ENCODE peak calls at places on chromosomes 2 and 18, in six cellular contexts. D is fibroblast of lung, V is endodermal cell, L is adrenal gland, U is breast epithelium, G is SK-N-SH. O is an unnamed sample.

GRCh38 chr2:101991731-101992145 is at the start of gene IL1R2:
- DNase-seq in D (no peak), V (no peak), L (peak), U (no peak), G (no peak), O (no peak)

GRCh38 chr2:96665083-96665569 is 22.6 kb downstream of the FER1L5 start:
- DNase-seq in D (peak), V (no peak), L (peak), U (no peak), G (no peak), O (peak)

GRCh38 chr2:14387332-14387731 is 245.2 kb upstream of the LRATD1 start:
- DNase-seq in D (no peak), V (no peak), L (no peak), U (no peak), G (no peak), O (no peak)

GRCh38 chr18:50628543-50628905 is 68.6 kb downstream of the MAPK4 start:
- DNase-seq in D (no peak), V (no peak), L (no peak), U (no peak), G (no peak), O (no peak)

GRCh38 chr2:121902171-121902591 is 146.7 kb downstream of the TSN start:
- DNase-seq in D (no peak), V (peak), L (no peak), U (no peak), G (no peak), O (peak)

GRCh38 chr2:70771446-70771845 is 3.4 kb upstream of the ADD2 start:
- DNase-seq in D (no peak), V (no peak), L (no peak), U (no peak), G (no peak), O (no peak)

GRCh38 chr2:3246928-3247714 is 130.5 kb downstream of the EIPR1 start:
- DNase-seq in D (no peak), V (no peak), L (no peak), U (no peak), G (no peak), O (no peak)

GRCh38 chr2:230885467-230886130 is 20.9 kb downstream of the ITM2C start:
- DNase-seq in D (peak), V (peak), L (no peak), U (no peak), G (peak), O (peak)

GRCh38 chr18:58870130-58870529 is 5.5 kb downstream of the ZNF532 start:
- DNase-seq in D (no peak), V (no peak), L (no peak), U (no peak), G (no peak), O (peak)

GRCh38 chr2:29166640-29167039 is 51.4 kb downstream of the CLIP4 start:
- DNase-seq in D (no peak), V (no peak), L (no peak), U (no peak), G (no peak), O (no peak)

GRCh38 chr2:220779918-220780317 is 792.2 kb downstream of the EPHA4 start:
- DNase-seq in D (peak), V (no peak), L (peak), U (no peak), G (no peak), O (peak)

GRCh38 chr2:128446866-128447537 is 128.3 kb upstream of the HS6ST1 start:
- DNase-seq in D (no peak), V (peak), L (no peak), U (no peak), G (no peak), O (no peak)

GRCh38 chr2:95310651-95311050 is 13.5 kb downstream of the KCNIP3 start:
- DNase-seq in D (no peak), V (no peak), L (no peak), U (no peak), G (no peak), O (no peak)

GRCh38 chr2:95307878-95308277 is 10.7 kb downstream of the KCNIP3 start:
- DNase-seq in D (no peak), V (no peak), L (no peak), U (no peak), G (no peak), O (no peak)

GRCh38 chr2:95308426-95308990 is 11.4 kb downstream of the KCNIP3 start:
- DNase-seq in D (no peak), V (no peak), L (no peak), U (no peak), G (no peak), O (no peak)

GRCh38 chr2:95310211-95310610 is 13.1 kb downstream of the KCNIP3 start:
- DNase-seq in D (no peak), V (no peak), L (no peak), U (no peak), G (no peak), O (no peak)

GRCh38 chr2:95309599-95309998 is 12.5 kb downstream of the KCNIP3 start:
- DNase-seq in D (no peak), V (no peak), L (no peak), U (no peak), G (no peak), O (no peak)
- TF ChIP-seq CTCF in D (no peak), V (no peak), L (no peak), U (no peak), G (no peak), O (no peak)

GRCh38 chr2:8821276-8822217 is 15.9 kb downstream of the KIDINS220 start:
- DNase-seq in D (peak), V (no peak), L (peak), U (no peak), G (no peak), O (peak)
- H3K4me3 ChIP-seq in D (no peak), V (no peak), L (no peak), U (no peak), G (no peak), O (no peak)

GRCh38 chr2:233323851-233324250 is 16.2 kb downstream of the SAG start:
- DNase-seq in D (no peak), V (no peak), L (no peak), U (no peak), G (no peak), O (no peak)
- TF ChIP-seq CTCF in D (no peak), V (peak), L (no peak), U (no peak), G (no peak), O (no peak)

DNA sequence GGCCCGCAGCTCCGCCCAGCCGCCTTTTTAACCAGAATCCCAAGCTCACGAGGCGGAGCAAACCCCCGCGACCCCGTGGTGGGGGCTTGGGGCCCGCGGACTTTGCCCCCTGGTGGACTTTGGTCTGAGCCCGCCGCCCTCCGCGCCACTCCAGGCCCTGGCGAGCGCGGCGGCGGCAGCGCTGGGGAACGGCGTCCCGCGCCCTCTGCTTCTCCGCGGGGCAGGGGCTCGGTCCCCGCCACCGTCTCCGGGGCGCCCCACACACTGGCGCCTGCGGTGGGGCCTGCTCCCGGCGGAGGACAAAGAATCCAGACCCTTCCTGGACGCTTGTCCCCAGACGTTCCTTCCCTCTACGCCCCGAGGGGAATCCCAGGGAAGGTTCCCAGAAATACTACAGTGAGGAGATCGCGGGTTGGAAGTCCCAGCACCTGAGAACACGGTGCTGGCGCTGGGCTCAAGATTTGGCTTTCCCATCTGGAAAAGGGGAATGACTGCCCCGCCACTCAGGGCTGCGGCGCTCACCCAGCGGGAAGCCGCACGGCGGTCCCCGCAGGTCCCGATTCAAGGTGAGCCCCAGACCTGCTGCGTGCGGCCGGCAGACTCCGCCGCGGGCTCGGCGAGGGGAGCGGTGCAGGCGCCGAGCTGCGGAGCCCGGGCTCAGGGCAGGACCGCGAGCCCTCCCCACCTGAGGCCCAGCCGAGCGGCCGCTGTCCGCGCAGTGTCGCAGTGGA is at the start of gene HAAO:
- DNase-seq in D (no peak), V (peak), L (peak), U (no peak), G (peak), O (no peak)
- H3K4me3 ChIP-seq in D (peak), V (peak), L (peak), U (peak), G (no peak), O (peak)

O was measured in fibroblast of pulmonary artery.